ENCODE peak calls at places on chromosomes 12 and 14, in ten cellular contexts. T is lung; W is mammary epithelial cell; Z is pancreas; Q is kidney; X is thyroid gland; M is right atrium auricular region; P is esophagus muscularis mucosa; A is tibial artery; B is effector memory CD4-positive, alpha-beta T cell. J is an unnamed sample. For H3K4me1 and H3K36me3, the result is how much of the 10 kb centered on the place peaks cover.

GRCh38 chr12:30985814-30986452 is 59.4 kb downstream of the TSPAN11 start:
- DNase-seq in T (peak), W (peak), Z (peak), Q (no peak), X (peak), M (no peak), P (no peak), A (no peak), B (no peak), J (peak)

GRCh38 chr12:57803317-57803893 is 15.1 kb downstream of the AVIL start:
- DNase-seq in T (peak), W (peak), Z (peak), Q (no peak), X (peak), M (no peak), P (no peak), A (no peak), B (peak), J (peak)

GRCh38 chr12:19181666-19182426 is 52.3 kb downstream of the PLEKHA5 start:
- DNase-seq in T (no peak), W (no peak), Z (no peak), Q (no peak), X (no peak), M (no peak), P (no peak), A (no peak), B (no peak), J (no peak)

GRCh38 chr14:74326369-74327152 is 21.7 kb upstream of the VRTN start:
- DNase-seq in T (no peak), W (no peak), Z (no peak), Q (no peak), X (no peak), M (no peak), P (no peak), A (no peak), B (no peak), J (no peak)

GRCh38 chr12:124636138-124636968 is 68.9 kb upstream of the NCOR2 start:
- DNase-seq in T (no peak), W (peak), Z (no peak), Q (no peak), X (no peak), M (peak), P (no peak), A (peak), B (peak), J (no peak)

GRCh38 chr14:90239139-90239538 is 17.2 kb upstream of the PSMC1 start:
- DNase-seq in T (no peak), W (peak), Z (no peak), Q (no peak), X (no peak), M (no peak), P (no peak), A (no peak), B (no peak), J (no peak)

GRCh38 chr12:17992002-17992656 is 97.9 kb downstream of the RERGL start:
- DNase-seq in T (no peak), W (peak), Z (no peak), Q (no peak), X (no peak), M (no peak), P (no peak), A (no peak), B (no peak), J (no peak)

GRCh38 chr14:104802120-104802912 is 1.4 kb downstream of the ZBTB42 start:
- DNase-seq in T (no peak), W (no peak), Z (peak), Q (no peak), X (no peak), M (no peak), P (no peak), A (no peak), B (no peak), J (no peak)

GRCh38 chr14:72781476-72782181 is 112.3 kb downstream of the DPF3 start:
- DNase-seq in T (peak), W (peak), Z (no peak), Q (no peak), X (no peak), M (peak), P (peak), A (no peak), B (no peak), J (no peak)

GRCh38 chr14:68975667-68976066 is 3.4 kb downstream of the ACTN1 start:
- DNase-seq in T (no peak), W (peak), Z (peak), Q (no peak), X (peak), M (no peak), P (no peak), A (no peak), B (no peak), J (no peak)

GRCh38 chr14:76695263-76695920 is 65.9 kb upstream of the VASH1 start:
- DNase-seq in T (no peak), W (no peak), Z (no peak), Q (no peak), X (no peak), M (peak), P (peak), A (no peak), B (no peak), J (no peak)

GRCh38 chr12:9781360-9781759 is 20.7 kb upstream of the CD69 start:
- DNase-seq in T (no peak), W (no peak), Z (no peak), Q (no peak), X (no peak), M (no peak), P (no peak), A (no peak), B (no peak), J (no peak)

GRCh38 chr12:40105515-40106201 is at the start of gene SLC2A13:
- DNase-seq in T (peak), W (peak), Z (peak), Q (peak), X (peak), M (peak), P (peak), A (peak), B (peak), J (peak)

GRCh38 chr14:30610719-30611388 is 11.3 kb upstream of the SCFD1 start:
- DNase-seq in T (peak), W (peak), Z (no peak), Q (no peak), X (peak), M (no peak), P (no peak), A (peak), B (no peak), J (peak)

GRCh38 chr12:9725471-9725870 is 7.4 kb downstream of the CLECL1 start:
- DNase-seq in T (no peak), W (peak), Z (no peak), Q (no peak), X (no peak), M (no peak), P (no peak), A (no peak), B (no peak), J (no peak)

GRCh38 chr14:34649344-34649743 is 19.4 kb upstream of the SNX6 start:
- DNase-seq in T (no peak), W (peak), Z (no peak), Q (no peak), X (no peak), M (no peak), P (no peak), A (no peak), B (no peak), J (no peak)

GRCh38 chr12:89863332-89863938 is 154.8 kb upstream of the ATP2B1 start:
- DNase-seq in T (no peak), W (no peak), Z (no peak), Q (no peak), X (no peak), M (no peak), P (no peak), A (no peak), B (peak), J (no peak)

GRCh38 chr12:67648306-67649164 is at the start of gene DYRK2:
- DNase-seq in T (peak), W (peak), Z (peak), Q (peak), X (peak), M (peak), P (no peak), A (peak), B (peak), J (peak)

GRCh38 chr12:121248611-121249010 is 38.7 kb downstream of the P2RX4 start:
- DNase-seq in T (no peak), W (no peak), Z (no peak), Q (no peak), X (no peak), M (no peak), P (no peak), A (no peak), B (no peak), J (no peak)

GRCh38 chr12:103269962-103270361 is 225.8 kb downstream of the C12orf42 start:
- DNase-seq in T (no peak), W (no peak), Z (no peak), Q (no peak), X (no peak), M (no peak), P (no peak), A (no peak), B (no peak), J (no peak)

GRCh38 chr14:33085799-33086198 is 147.1 kb downstream of the NPAS3 start:
- DNase-seq in T (no peak), W (no peak), Z (no peak), Q (no peak), X (no peak), M (no peak), P (no peak), A (no peak), B (no peak), J (no peak)

GRCh38 chr14:91214306-91214705 is 30.2 kb downstream of the GPR68 start:
- DNase-seq in T (no peak), W (no peak), Z (no peak), Q (no peak), X (no peak), M (no peak), P (no peak), A (no peak), B (no peak), J (no peak)

GRCh38 chr14:99258341-99258781 is 13.6 kb downstream of the BCL11B start:
- DNase-seq in T (no peak), W (no peak), Z (no peak), Q (no peak), X (peak), M (no peak), P (no peak), A (no peak), B (no peak), J (no peak)

GRCh38 chr12:33427071-33427470 is 12.5 kb downstream of the SYT10 start:
- DNase-seq in T (no peak), W (peak), Z (no peak), Q (no peak), X (no peak), M (no peak), P (no peak), A (no peak), B (no peak), J (no peak)

GRCh38 chr14:99731536-99732435 is 47.7 kb downstream of the CYP46A1 start:
- DNase-seq in T (no peak), W (no peak), Z (peak), Q (peak), X (peak), M (peak), P (no peak), A (no peak), B (no peak), J (peak)

GRCh38 chr14:97298775-97299174 is 501.6 kb downstream of the VRK1 start:
- DNase-seq in T (no peak), W (no peak), Z (no peak), Q (no peak), X (no peak), M (no peak), P (no peak), A (no peak), B (no peak), J (no peak)

GRCh38 chr14:70585221-70585620 is 15.2 kb downstream of the MED6 start:
- DNase-seq in T (no peak), W (peak), Z (no peak), Q (no peak), X (no peak), M (no peak), P (no peak), A (no peak), B (no peak), J (no peak)

GRCh38 chr12:113228394-113229028 is 7.2 kb downstream of the TPCN1 start:
- DNase-seq in T (no peak), W (peak), Z (no peak), Q (peak), X (no peak), M (no peak), P (no peak), A (no peak), B (no peak), J (no peak)

GRCh38 chr14:101791919-101792572 is 30.5 kb downstream of the PPP2R5C start:
- DNase-seq in T (no peak), W (peak), Z (no peak), Q (no peak), X (no peak), M (no peak), P (no peak), A (no peak), B (no peak), J (no peak)

GRCh38 chr12:92138144-92138543 is 7.5 kb downstream of the BTG1 start:
- DNase-seq in T (no peak), W (peak), Z (no peak), Q (no peak), X (no peak), M (no peak), P (no peak), A (no peak), B (no peak), J (no peak)
- H3K4me1 ChIP-seq in T (under half), W (half or more), Z (half or more), Q (under half), X (under half), M (half or more), P (half or more), A (under half), B (under half), J (under half)

DNA sequence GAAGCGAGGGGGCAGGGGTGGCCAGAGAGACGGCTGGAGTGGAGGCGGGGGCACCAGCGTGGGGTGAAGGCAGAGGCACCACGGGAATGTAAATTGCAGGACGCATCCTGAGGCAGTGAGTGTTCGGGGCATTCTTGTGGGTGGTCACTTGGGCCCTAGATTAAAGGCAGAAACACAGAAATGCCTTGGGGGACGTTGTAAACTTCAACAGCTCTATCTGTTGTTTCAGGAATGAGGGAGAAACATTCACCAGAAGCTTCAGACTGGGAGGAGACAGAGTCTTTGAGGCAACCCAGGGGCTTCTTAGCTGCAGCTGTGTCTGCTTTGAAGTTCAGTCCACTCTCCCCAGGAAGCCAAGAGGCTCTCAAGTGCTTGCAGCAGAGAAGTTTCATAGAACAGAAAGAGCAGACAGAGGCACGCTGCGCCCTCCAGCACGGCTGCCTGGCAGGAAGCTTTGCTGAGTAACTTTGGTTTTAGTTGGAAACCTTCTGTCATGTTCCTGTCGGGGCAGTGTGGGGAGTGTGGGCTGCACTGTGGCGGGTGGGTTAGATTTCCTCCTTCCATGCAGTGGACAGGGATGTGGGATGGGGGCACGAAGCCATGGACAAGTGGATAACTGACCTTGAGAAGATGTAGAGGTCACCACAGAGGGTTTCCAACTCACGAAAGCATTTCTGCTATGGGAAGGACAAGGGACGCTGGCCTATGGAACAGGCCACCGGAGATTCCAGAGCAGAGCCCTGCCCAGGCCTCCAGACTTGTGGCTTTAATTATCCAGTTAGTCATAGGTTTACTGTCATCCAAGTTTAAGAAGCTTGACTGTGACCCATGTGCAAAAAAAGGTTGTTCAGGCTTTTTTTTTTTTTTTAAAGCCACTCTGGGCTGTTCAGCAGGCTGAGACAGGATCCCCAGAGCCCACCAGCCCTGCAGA is 107.6 kb downstream of the ARF6 start:
- DNase-seq in T (peak), W (peak), Z (no peak), Q (peak), X (peak), M (peak), P (no peak), A (peak), B (peak), J (peak)
- H3K4me3 ChIP-seq in T (no peak), W (peak), Z (no peak), Q (peak), X (no peak), M (no peak), P (no peak), A (no peak), B (peak), J (no peak)

GRCh38 chr14:64005822-64006221 is 153.0 kb downstream of the SYNE2 start:
- DNase-seq in T (no peak), W (no peak), Z (no peak), Q (no peak), X (peak), M (no peak), P (no peak), A (no peak), B (no peak), J (no peak)
- H3K36me3 ChIP-seq in T (under half), W (under half), Z (under half), Q (under half), X (under half), M (under half), P (under half), A (half or more), B (half or more), J (half or more)

GRCh38 chr14:106846218-106846617 is 1319.8 kb downstream of the TMEM121 start:
- DNase-seq in T (no peak), W (peak), Z (no peak), Q (no peak), X (no peak), M (no peak), P (no peak), A (no peak), B (no peak), J (no peak)
- H3K4me1 ChIP-seq in T (under half), W (under half), Z (under half), Q (under half), X (under half), M (under half), P (under half), A (under half), B (under half), J (under half)

GRCh38 chr12:54583726-54584125 is 4.7 kb downstream of the PPP1R1A start:
- DNase-seq in T (no peak), W (no peak), Z (no peak), Q (no peak), X (no peak), M (no peak), P (no peak), A (no peak), B (no peak), J (no peak)
- H3K4me3 ChIP-seq in T (no peak), W (no peak), Z (no peak), Q (no peak), X (no peak), M (no peak), P (no peak), A (no peak), B (no peak), J (no peak)